ENCODE peak calls at places on chromosomes 6 and 20, in eight cellular contexts. One of them, this sample, is unnamed.
A peak's percentile ranks its signal among the peaks of the same experiment; 100 is the strongest.

GRCh38 chr20:42945595-42945994 is 244.1 kb downstream of the PTPRT start:
- DNase-seq in CD8-positive, alpha-beta T cell: no peak
- DNase-seq in dermis blood vessel endothelial cell: no peak
- DNase-seq in naive thymus-derived CD8-positive, alpha-beta T cell: no peak
- DNase-seq in ascending aorta: no peak
- DNase-seq in tibial nerve: no peak
- DNase-seq in cerebellar cortex: no peak
- DNase-seq in activated T-helper 1 cell treated with anti-CD3 and anti-CD28 coated beads, Interleukin-12 subunit alpha, Interleukin-12 subunit beta, Interleukin-2, Interleukin-4 antibody, amounts not matched to agents 30 ng/mL and 10 ng/mL and 1 ng/mL, durations not matched to agents 14 hours and 24 hours and 36 hours: no peak
- DNase-seq in this sample: no peak

GRCh38 chr20:8394308-8394945 is 262.4 kb downstream of the PLCB1 start:
- DNase-seq in CD8-positive, alpha-beta T cell: no peak
- DNase-seq in dermis blood vessel endothelial cell: no peak
- DNase-seq in naive thymus-derived CD8-positive, alpha-beta T cell: no peak
- DNase-seq in ascending aorta: no peak
- DNase-seq in tibial nerve: no peak
- DNase-seq in cerebellar cortex: no peak
- DNase-seq in activated T-helper 1 cell treated with anti-CD3 and anti-CD28 coated beads, Interleukin-12 subunit alpha, Interleukin-12 subunit beta, Interleukin-2, Interleukin-4 antibody, amounts not matched to agents 30 ng/mL and 10 ng/mL and 1 ng/mL, durations not matched to agents 14 hours and 24 hours and 36 hours: no peak
- DNase-seq in this sample: no peak

GRCh38 chr6:40538556-40538955 is 48.6 kb downstream of the LRFN2 start:
- DNase-seq in CD8-positive, alpha-beta T cell: no peak
- DNase-seq in dermis blood vessel endothelial cell: no peak
- DNase-seq in naive thymus-derived CD8-positive, alpha-beta T cell: no peak
- DNase-seq in ascending aorta: no peak
- DNase-seq in tibial nerve: no peak
- DNase-seq in cerebellar cortex: no peak
- DNase-seq in activated T-helper 1 cell treated with anti-CD3 and anti-CD28 coated beads, Interleukin-12 subunit alpha, Interleukin-12 subunit beta, Interleukin-2, Interleukin-4 antibody, amounts not matched to agents 30 ng/mL and 10 ng/mL and 1 ng/mL, durations not matched to agents 14 hours and 24 hours and 36 hours: no peak
- DNase-seq in this sample: no peak

GRCh38 chr6:41698350-41698781 is 37.0 kb downstream of the TFEB start:
- DNase-seq in CD8-positive, alpha-beta T cell: no peak
- DNase-seq in dermis blood vessel endothelial cell: peak; percentile 78
- DNase-seq in naive thymus-derived CD8-positive, alpha-beta T cell: no peak
- DNase-seq in ascending aorta: no peak
- DNase-seq in tibial nerve: no peak
- DNase-seq in cerebellar cortex: no peak
- DNase-seq in activated T-helper 1 cell treated with anti-CD3 and anti-CD28 coated beads, Interleukin-12 subunit alpha, Interleukin-12 subunit beta, Interleukin-2, Interleukin-4 antibody, amounts not matched to agents 30 ng/mL and 10 ng/mL and 1 ng/mL, durations not matched to agents 14 hours and 24 hours and 36 hours: no peak
- DNase-seq in this sample: peak; percentile 75

GRCh38 chr6:158081657-158081935 is 86.5 kb downstream of the SERAC1 start:
- DNase-seq in CD8-positive, alpha-beta T cell: no peak
- DNase-seq in dermis blood vessel endothelial cell: no peak
- DNase-seq in naive thymus-derived CD8-positive, alpha-beta T cell: no peak
- DNase-seq in ascending aorta: no peak
- DNase-seq in tibial nerve: no peak
- DNase-seq in cerebellar cortex: no peak
- DNase-seq in activated T-helper 1 cell treated with anti-CD3 and anti-CD28 coated beads, Interleukin-12 subunit alpha, Interleukin-12 subunit beta, Interleukin-2, Interleukin-4 antibody, amounts not matched to agents 30 ng/mL and 10 ng/mL and 1 ng/mL, durations not matched to agents 14 hours and 24 hours and 36 hours: no peak
- DNase-seq in this sample: no peak

GRCh38 chr6:12614468-12614867 is 102.1 kb upstream of the PHACTR1 start:
- DNase-seq in CD8-positive, alpha-beta T cell: no peak
- DNase-seq in dermis blood vessel endothelial cell: no peak
- DNase-seq in naive thymus-derived CD8-positive, alpha-beta T cell: no peak
- DNase-seq in ascending aorta: no peak
- DNase-seq in tibial nerve: no peak
- DNase-seq in cerebellar cortex: no peak
- DNase-seq in activated T-helper 1 cell treated with anti-CD3 and anti-CD28 coated beads, Interleukin-12 subunit alpha, Interleukin-12 subunit beta, Interleukin-2, Interleukin-4 antibody, amounts not matched to agents 30 ng/mL and 10 ng/mL and 1 ng/mL, durations not matched to agents 14 hours and 24 hours and 36 hours: no peak
- DNase-seq in this sample: no peak

GRCh38 chr6:39430968-39431523 is 108.5 kb upstream of the KCNK16 start:
- DNase-seq in CD8-positive, alpha-beta T cell: no peak
- DNase-seq in dermis blood vessel endothelial cell: peak; percentile 23
- DNase-seq in naive thymus-derived CD8-positive, alpha-beta T cell: no peak
- DNase-seq in ascending aorta: no peak
- DNase-seq in tibial nerve: peak; percentile 37
- DNase-seq in cerebellar cortex: peak; percentile 86
- DNase-seq in activated T-helper 1 cell treated with anti-CD3 and anti-CD28 coated beads, Interleukin-12 subunit alpha, Interleukin-12 subunit beta, Interleukin-2, Interleukin-4 antibody, amounts not matched to agents 30 ng/mL and 10 ng/mL and 1 ng/mL, durations not matched to agents 14 hours and 24 hours and 36 hours: no peak
- DNase-seq in this sample: no peak

GRCh38 chr6:109236140-109237081 is 141.1 kb downstream of the CEP57L1 start:
- DNase-seq in CD8-positive, alpha-beta T cell: no peak
- DNase-seq in dermis blood vessel endothelial cell: no peak
- DNase-seq in naive thymus-derived CD8-positive, alpha-beta T cell: peak; percentile 5
- DNase-seq in ascending aorta: no peak
- DNase-seq in tibial nerve: no peak
- DNase-seq in cerebellar cortex: peak; percentile 11
- DNase-seq in activated T-helper 1 cell treated with anti-CD3 and anti-CD28 coated beads, Interleukin-12 subunit alpha, Interleukin-12 subunit beta, Interleukin-2, Interleukin-4 antibody, amounts not matched to agents 30 ng/mL and 10 ng/mL and 1 ng/mL, durations not matched to agents 14 hours and 24 hours and 36 hours: peak; percentile 31
- DNase-seq in this sample: no peak

GRCh38 chr20:49561806-49562205 is 6.1 kb downstream of the PTGIS start:
- DNase-seq in CD8-positive, alpha-beta T cell: no peak
- DNase-seq in dermis blood vessel endothelial cell: no peak
- DNase-seq in naive thymus-derived CD8-positive, alpha-beta T cell: no peak
- DNase-seq in ascending aorta: no peak
- DNase-seq in tibial nerve: no peak
- DNase-seq in cerebellar cortex: no peak
- DNase-seq in activated T-helper 1 cell treated with anti-CD3 and anti-CD28 coated beads, Interleukin-12 subunit alpha, Interleukin-12 subunit beta, Interleukin-2, Interleukin-4 antibody, amounts not matched to agents 30 ng/mL and 10 ng/mL and 1 ng/mL, durations not matched to agents 14 hours and 24 hours and 36 hours: no peak
- DNase-seq in this sample: no peak

GRCh38 chr6:156390621-156391378 is 386.4 kb upstream of the ARID1B start:
- DNase-seq in CD8-positive, alpha-beta T cell: no peak
- DNase-seq in dermis blood vessel endothelial cell: no peak
- DNase-seq in naive thymus-derived CD8-positive, alpha-beta T cell: no peak
- DNase-seq in ascending aorta: no peak
- DNase-seq in tibial nerve: no peak
- DNase-seq in cerebellar cortex: peak; percentile 17
- DNase-seq in activated T-helper 1 cell treated with anti-CD3 and anti-CD28 coated beads, Interleukin-12 subunit alpha, Interleukin-12 subunit beta, Interleukin-2, Interleukin-4 antibody, amounts not matched to agents 30 ng/mL and 10 ng/mL and 1 ng/mL, durations not matched to agents 14 hours and 24 hours and 36 hours: no peak
- DNase-seq in this sample: no peak

GRCh38 chr20:38063911-38064310 is 30.4 kb downstream of the RPRD1B start:
- DNase-seq in CD8-positive, alpha-beta T cell: no peak
- DNase-seq in dermis blood vessel endothelial cell: no peak
- DNase-seq in naive thymus-derived CD8-positive, alpha-beta T cell: no peak
- DNase-seq in ascending aorta: no peak
- DNase-seq in tibial nerve: no peak
- DNase-seq in cerebellar cortex: no peak
- DNase-seq in activated T-helper 1 cell treated with anti-CD3 and anti-CD28 coated beads, Interleukin-12 subunit alpha, Interleukin-12 subunit beta, Interleukin-2, Interleukin-4 antibody, amounts not matched to agents 30 ng/mL and 10 ng/mL and 1 ng/mL, durations not matched to agents 14 hours and 24 hours and 36 hours: no peak
- DNase-seq in this sample: no peak

GRCh38 chr6:51854347-51854746 is 233.1 kb downstream of the PKHD1 start:
- DNase-seq in CD8-positive, alpha-beta T cell: no peak
- DNase-seq in dermis blood vessel endothelial cell: no peak
- DNase-seq in naive thymus-derived CD8-positive, alpha-beta T cell: no peak
- DNase-seq in ascending aorta: no peak
- DNase-seq in tibial nerve: no peak
- DNase-seq in cerebellar cortex: no peak
- DNase-seq in activated T-helper 1 cell treated with anti-CD3 and anti-CD28 coated beads, Interleukin-12 subunit alpha, Interleukin-12 subunit beta, Interleukin-2, Interleukin-4 antibody, amounts not matched to agents 30 ng/mL and 10 ng/mL and 1 ng/mL, durations not matched to agents 14 hours and 24 hours and 36 hours: no peak
- DNase-seq in this sample: no peak

GRCh38 chr20:9180480-9181257 is 111.8 kb downstream of the PLCB4 start:
- DNase-seq in CD8-positive, alpha-beta T cell: no peak
- DNase-seq in dermis blood vessel endothelial cell: no peak
- DNase-seq in naive thymus-derived CD8-positive, alpha-beta T cell: no peak
- DNase-seq in ascending aorta: no peak
- DNase-seq in tibial nerve: no peak
- DNase-seq in cerebellar cortex: no peak
- DNase-seq in activated T-helper 1 cell treated with anti-CD3 and anti-CD28 coated beads, Interleukin-12 subunit alpha, Interleukin-12 subunit beta, Interleukin-2, Interleukin-4 antibody, amounts not matched to agents 30 ng/mL and 10 ng/mL and 1 ng/mL, durations not matched to agents 14 hours and 24 hours and 36 hours: no peak
- DNase-seq in this sample: no peak

GRCh38 chr20:64766-65322 is 22.6 kb upstream of the DEFB125 start:
- DNase-seq in CD8-positive, alpha-beta T cell: no peak
- DNase-seq in dermis blood vessel endothelial cell: no peak
- DNase-seq in naive thymus-derived CD8-positive, alpha-beta T cell: no peak
- DNase-seq in ascending aorta: no peak
- DNase-seq in tibial nerve: no peak
- DNase-seq in cerebellar cortex: no peak
- DNase-seq in activated T-helper 1 cell treated with anti-CD3 and anti-CD28 coated beads, Interleukin-12 subunit alpha, Interleukin-12 subunit beta, Interleukin-2, Interleukin-4 antibody, amounts not matched to agents 30 ng/mL and 10 ng/mL and 1 ng/mL, durations not matched to agents 14 hours and 24 hours and 36 hours: no peak
- DNase-seq in this sample: no peak

GRCh38 chr20:32930181-32930580 is 71.5 kb downstream of the EFCAB8 start:
- DNase-seq in CD8-positive, alpha-beta T cell: no peak
- DNase-seq in dermis blood vessel endothelial cell: no peak
- DNase-seq in naive thymus-derived CD8-positive, alpha-beta T cell: no peak
- DNase-seq in ascending aorta: no peak
- DNase-seq in tibial nerve: no peak
- DNase-seq in cerebellar cortex: no peak
- DNase-seq in activated T-helper 1 cell treated with anti-CD3 and anti-CD28 coated beads, Interleukin-12 subunit alpha, Interleukin-12 subunit beta, Interleukin-2, Interleukin-4 antibody, amounts not matched to agents 30 ng/mL and 10 ng/mL and 1 ng/mL, durations not matched to agents 14 hours and 24 hours and 36 hours: no peak
- DNase-seq in this sample: no peak

GRCh38 chr6:157951828-157952227 is 29.8 kb upstream of the SYNJ2 start:
- DNase-seq in CD8-positive, alpha-beta T cell: no peak
- DNase-seq in dermis blood vessel endothelial cell: no peak
- DNase-seq in naive thymus-derived CD8-positive, alpha-beta T cell: no peak
- DNase-seq in ascending aorta: no peak
- DNase-seq in tibial nerve: no peak
- DNase-seq in cerebellar cortex: no peak
- DNase-seq in activated T-helper 1 cell treated with anti-CD3 and anti-CD28 coated beads, Interleukin-12 subunit alpha, Interleukin-12 subunit beta, Interleukin-2, Interleukin-4 antibody, amounts not matched to agents 30 ng/mL and 10 ng/mL and 1 ng/mL, durations not matched to agents 14 hours and 24 hours and 36 hours: no peak
- DNase-seq in this sample: no peak

GRCh38 chr6:119133400-119133799 is 54.9 kb upstream of the FAM184A start:
- DNase-seq in CD8-positive, alpha-beta T cell: no peak
- DNase-seq in dermis blood vessel endothelial cell: no peak
- DNase-seq in naive thymus-derived CD8-positive, alpha-beta T cell: no peak
- DNase-seq in ascending aorta: no peak
- DNase-seq in tibial nerve: no peak
- DNase-seq in cerebellar cortex: no peak
- DNase-seq in activated T-helper 1 cell treated with anti-CD3 and anti-CD28 coated beads, Interleukin-12 subunit alpha, Interleukin-12 subunit beta, Interleukin-2, Interleukin-4 antibody, amounts not matched to agents 30 ng/mL and 10 ng/mL and 1 ng/mL, durations not matched to agents 14 hours and 24 hours and 36 hours: no peak
- DNase-seq in this sample: no peak

GRCh38 chr6:13573669-13574110 is 711 bp upstream of the SIRT5 start:
- DNase-seq in CD8-positive, alpha-beta T cell: no peak
- DNase-seq in dermis blood vessel endothelial cell: peak; percentile 55
- DNase-seq in naive thymus-derived CD8-positive, alpha-beta T cell: no peak
- DNase-seq in ascending aorta: no peak
- DNase-seq in tibial nerve: no peak
- DNase-seq in cerebellar cortex: peak; percentile 50
- DNase-seq in activated T-helper 1 cell treated with anti-CD3 and anti-CD28 coated beads, Interleukin-12 subunit alpha, Interleukin-12 subunit beta, Interleukin-2, Interleukin-4 antibody, amounts not matched to agents 30 ng/mL and 10 ng/mL and 1 ng/mL, durations not matched to agents 14 hours and 24 hours and 36 hours: no peak
- DNase-seq in this sample: peak; percentile 48

GRCh38 chr6:69696273-69696672 is 100.5 kb downstream of the LMBRD1 start:
- DNase-seq in CD8-positive, alpha-beta T cell: no peak
- DNase-seq in dermis blood vessel endothelial cell: no peak
- DNase-seq in naive thymus-derived CD8-positive, alpha-beta T cell: no peak
- DNase-seq in ascending aorta: no peak
- DNase-seq in tibial nerve: no peak
- DNase-seq in cerebellar cortex: no peak
- DNase-seq in activated T-helper 1 cell treated with anti-CD3 and anti-CD28 coated beads, Interleukin-12 subunit alpha, Interleukin-12 subunit beta, Interleukin-2, Interleukin-4 antibody, amounts not matched to agents 30 ng/mL and 10 ng/mL and 1 ng/mL, durations not matched to agents 14 hours and 24 hours and 36 hours: no peak
- DNase-seq in this sample: no peak

GRCh38 chr6:33896391-33897192 is 92.8 kb upstream of the MLN start:
- DNase-seq in CD8-positive, alpha-beta T cell: no peak
- DNase-seq in dermis blood vessel endothelial cell: no peak
- DNase-seq in naive thymus-derived CD8-positive, alpha-beta T cell: no peak
- DNase-seq in ascending aorta: no peak
- DNase-seq in tibial nerve: no peak
- DNase-seq in cerebellar cortex: no peak
- DNase-seq in activated T-helper 1 cell treated with anti-CD3 and anti-CD28 coated beads, Interleukin-12 subunit alpha, Interleukin-12 subunit beta, Interleukin-2, Interleukin-4 antibody, amounts not matched to agents 30 ng/mL and 10 ng/mL and 1 ng/mL, durations not matched to agents 14 hours and 24 hours and 36 hours: no peak
- DNase-seq in this sample: no peak

GRCh38 chr6:153872946-153873345 is 166.1 kb upstream of the OPRM1 start:
- DNase-seq in CD8-positive, alpha-beta T cell: no peak
- DNase-seq in dermis blood vessel endothelial cell: no peak
- DNase-seq in naive thymus-derived CD8-positive, alpha-beta T cell: no peak
- DNase-seq in ascending aorta: no peak
- DNase-seq in tibial nerve: no peak
- DNase-seq in cerebellar cortex: no peak
- DNase-seq in activated T-helper 1 cell treated with anti-CD3 and anti-CD28 coated beads, Interleukin-12 subunit alpha, Interleukin-12 subunit beta, Interleukin-2, Interleukin-4 antibody, amounts not matched to agents 30 ng/mL and 10 ng/mL and 1 ng/mL, durations not matched to agents 14 hours and 24 hours and 36 hours: no peak
- DNase-seq in this sample: no peak

GRCh38 chr20:53052380-53052779 is 80.2 kb downstream of the TSHZ2 start:
- DNase-seq in CD8-positive, alpha-beta T cell: no peak
- DNase-seq in dermis blood vessel endothelial cell: no peak
- DNase-seq in naive thymus-derived CD8-positive, alpha-beta T cell: no peak
- DNase-seq in ascending aorta: no peak
- DNase-seq in tibial nerve: no peak
- DNase-seq in cerebellar cortex: no peak
- DNase-seq in activated T-helper 1 cell treated with anti-CD3 and anti-CD28 coated beads, Interleukin-12 subunit alpha, Interleukin-12 subunit beta, Interleukin-2, Interleukin-4 antibody, amounts not matched to agents 30 ng/mL and 10 ng/mL and 1 ng/mL, durations not matched to agents 14 hours and 24 hours and 36 hours: no peak
- DNase-seq in this sample: no peak

GRCh38 chr20:41228858-41229257 is 88.7 kb downstream of the ZHX3 start:
- DNase-seq in CD8-positive, alpha-beta T cell: no peak
- DNase-seq in dermis blood vessel endothelial cell: peak; percentile 20
- DNase-seq in naive thymus-derived CD8-positive, alpha-beta T cell: no peak
- DNase-seq in ascending aorta: no peak
- DNase-seq in tibial nerve: no peak
- DNase-seq in cerebellar cortex: no peak
- DNase-seq in activated T-helper 1 cell treated with anti-CD3 and anti-CD28 coated beads, Interleukin-12 subunit alpha, Interleukin-12 subunit beta, Interleukin-2, Interleukin-4 antibody, amounts not matched to agents 30 ng/mL and 10 ng/mL and 1 ng/mL, durations not matched to agents 14 hours and 24 hours and 36 hours: no peak
- DNase-seq in this sample: no peak

GRCh38 chr20:63363981-63364536 is 2.9 kb upstream of the CHRNA4 start:
- DNase-seq in CD8-positive, alpha-beta T cell: no peak
- DNase-seq in dermis blood vessel endothelial cell: no peak
- DNase-seq in naive thymus-derived CD8-positive, alpha-beta T cell: no peak
- DNase-seq in ascending aorta: no peak
- DNase-seq in tibial nerve: no peak
- DNase-seq in cerebellar cortex: no peak
- DNase-seq in activated T-helper 1 cell treated with anti-CD3 and anti-CD28 coated beads, Interleukin-12 subunit alpha, Interleukin-12 subunit beta, Interleukin-2, Interleukin-4 antibody, amounts not matched to agents 30 ng/mL and 10 ng/mL and 1 ng/mL, durations not matched to agents 14 hours and 24 hours and 36 hours: no peak
- DNase-seq in this sample: no peak

GRCh38 chr6:97150932-97151331 is 132.1 kb downstream of the MMS22L start:
- DNase-seq in CD8-positive, alpha-beta T cell: no peak
- DNase-seq in dermis blood vessel endothelial cell: no peak
- DNase-seq in naive thymus-derived CD8-positive, alpha-beta T cell: no peak
- DNase-seq in ascending aorta: no peak
- DNase-seq in tibial nerve: no peak
- DNase-seq in cerebellar cortex: no peak
- DNase-seq in activated T-helper 1 cell treated with anti-CD3 and anti-CD28 coated beads, Interleukin-12 subunit alpha, Interleukin-12 subunit beta, Interleukin-2, Interleukin-4 antibody, amounts not matched to agents 30 ng/mL and 10 ng/mL and 1 ng/mL, durations not matched to agents 14 hours and 24 hours and 36 hours: no peak
- DNase-seq in this sample: no peak